ENCODE peak calls at places on chromosomes 4 and X, in four cellular contexts. K, C, D and R are unnamed samples.

GRCh38 chr4:3205995-3206394 is 43.0 kb upstream of the MSANTD1 start:
- DNase-seq in K (no peak), C (no peak), D (peak; percentile 73), R (no peak)

GRCh38 chr4:4368821-4369580 is 17.9 kb upstream of the NSG1 start:
- DNase-seq in K (no peak), C (no peak), D (no peak), R (no peak)

GRCh38 chr4:185920171-185920570 is 108.2 kb upstream of the SORBS2 start:
- DNase-seq in K (no peak), C (no peak), D (peak; percentile 65), R (no peak)

GRCh38 chrX:117538441-117539418 is 577.9 kb downstream of the KLHL13 start:
- DNase-seq in K (no peak), C (no peak), D (no peak), R (no peak)

GRCh38 chrX:70664726-70665125 is 220.1 kb downstream of the DLG3 start:
- DNase-seq in K (peak; percentile 16), C (peak; percentile 23), D (peak; percentile 19), R (peak; percentile 22)

GRCh38 chr4:153205757-153206156 is 1.5 kb downstream of the TRIM2 start:
- DNase-seq in K (peak; percentile 92), C (peak; percentile 11), D (no peak), R (no peak)

GRCh38 chrX:115400960-115401359 is 111.4 kb downstream of the LUZP4 start:
- DNase-seq in K (no peak), C (no peak), D (no peak), R (peak; percentile 8)

GRCh38 chr4:120704529-120704928 is 218.0 kb downstream of the PRDM5 start:
- DNase-seq in K (no peak), C (no peak), D (no peak), R (no peak)

GRCh38 chr4:154743683-154744340 is at the start of gene LRAT:
- DNase-seq in K (peak; percentile 54), C (peak; percentile 15), D (no peak), R (peak; percentile 67)

GRCh38 chrX:113892401-113892800 is 691.5 kb upstream of the HTR2C start:
- DNase-seq in K (no peak), C (no peak), D (no peak), R (no peak)

GRCh38 chrX:107849747-107850478 is 24.2 kb downstream of the MID2 start:
- DNase-seq in K (no peak), C (no peak), D (no peak), R (no peak)

GRCh38 chr4:173182403-173182802 is 13.8 kb downstream of the GALNT7 start:
- DNase-seq in K (peak; percentile 72), C (no peak), D (no peak), R (no peak)

GRCh38 chr4:37839426-37839825 is 12.9 kb downstream of the PGM2 start:
- DNase-seq in K (no peak), C (no peak), D (no peak), R (no peak)

GRCh38 chr4:113982181-113982580 is 2.7 kb upstream of the ARSJ start:
- DNase-seq in K (no peak), C (no peak), D (no peak), R (no peak)

GRCh38 chrX:8760021-8760420 is 28.1 kb upstream of the ANOS1 start:
- DNase-seq in K (no peak), C (no peak), D (no peak), R (no peak)

GRCh38 chr4:140049024-140049923 is 104.7 kb downstream of the MAML3 start:
- DNase-seq in K (no peak), C (no peak), D (peak; percentile 2), R (no peak)

GRCh38 chr4:169376421-169376820 is 105.7 kb upstream of the SH3RF1 start:
- DNase-seq in K (no peak), C (no peak), D (no peak), R (no peak)

GRCh38 chrX:18415386-18415785 is 10.0 kb upstream of the CDKL5 start:
- DNase-seq in K (no peak), C (no peak), D (no peak), R (no peak)

GRCh38 chr4:177974461-177974860 is 532.2 kb upstream of the AGA start:
- DNase-seq in K (no peak), C (no peak), D (no peak), R (no peak)

GRCh38 chrX:151984328-151984727 is 9.9 kb upstream of the GABRE start:
- DNase-seq in K (no peak), C (peak; percentile 57), D (peak; percentile 50), R (no peak)

GRCh38 chr4:139214039-139214534 is 37.1 kb upstream of the ELF2 start:
- DNase-seq in K (no peak), C (peak; percentile 80), D (peak; percentile 69), R (no peak)

GRCh38 chr4:100836929-100837328 is 319.1 kb upstream of the EMCN start:
- DNase-seq in K (no peak), C (no peak), D (no peak), R (no peak)

GRCh38 chrX:48631376-48632090 is 34.2 kb downstream of the WDR13 start:
- DNase-seq in K (peak; percentile 87), C (peak; percentile 93), D (peak; percentile 85), R (peak; percentile 91)

GRCh38 chr4:173529505-173530325 is at the start of gene HAND2:
- DNase-seq in K (no peak), C (peak; percentile 71), D (no peak), R (no peak)

GRCh38 chr4:189792819-189793618 is 147.7 kb upstream of the FRG1 start:
- DNase-seq in K (peak; percentile 54), C (peak; percentile 70), D (peak; percentile 39), R (peak; percentile 65)

GRCh38 chr4:41678086-41678485 is 70.4 kb downstream of the PHOX2B start:
- DNase-seq in K (no peak), C (no peak), D (no peak), R (no peak)

GRCh38 chr4:55172694-55173287 is 47.4 kb upstream of the KDR start:
- DNase-seq in K (no peak), C (no peak), D (no peak), R (no peak)

GRCh38 chr4:55175779-55176231 is 50.4 kb upstream of the KDR start:
- DNase-seq in K (peak; percentile 60), C (no peak), D (no peak), R (no peak)

GRCh38 chr4:55170462-55170861 is 45.1 kb upstream of the KDR start:
- DNase-seq in K (no peak), C (no peak), D (no peak), R (no peak)

GRCh38 chr4:55176497-55176896 is 51.1 kb upstream of the KDR start:
- DNase-seq in K (no peak), C (no peak), D (no peak), R (no peak)

GRCh38 chr4:55173580-55173979 is 48.2 kb upstream of the KDR start:
- DNase-seq in K (no peak), C (no peak), D (no peak), R (no peak)
- TF ChIP-seq ZNF274 in K (no peak), C (no peak), D (no peak), R (no peak)

GRCh38 chr4:25439913-25440477 is 62.9 kb downstream of the ANAPC4 start:
- DNase-seq in K (peak; percentile 45), C (peak; percentile 78), D (peak; percentile 43), R (peak; percentile 68)
- TF ChIP-seq ZNF274 in K (no peak), C (no peak), D (no peak), R (no peak)

DNA sequence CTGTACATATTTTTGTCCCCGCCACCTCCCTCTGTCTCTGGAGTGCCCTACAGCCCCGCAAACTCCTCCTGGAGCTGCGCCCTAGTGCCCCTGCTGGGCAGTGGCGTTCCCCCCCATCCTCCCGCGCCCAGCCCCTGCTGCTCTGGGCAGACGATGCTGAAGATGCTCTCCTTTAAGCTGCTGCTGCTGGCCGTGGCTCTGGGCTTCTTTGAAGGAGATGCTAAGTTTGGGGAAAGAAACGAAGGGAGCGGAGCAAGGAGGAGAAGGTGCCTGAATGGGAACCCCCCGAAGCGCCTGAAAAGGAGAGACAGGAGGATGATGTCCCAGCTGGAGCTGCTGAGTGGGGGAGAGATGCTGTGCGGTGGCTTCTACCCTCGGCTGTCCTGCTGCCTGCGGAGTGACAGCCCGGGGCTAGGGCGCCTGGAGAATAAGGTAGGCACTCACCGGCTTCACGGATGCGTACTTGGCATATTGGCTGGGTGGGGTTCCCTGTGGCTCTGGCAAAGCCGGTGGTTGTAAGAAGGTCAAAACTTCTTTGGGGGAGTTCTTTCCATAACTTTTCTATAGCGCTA is 653 bp downstream of the HHIP start:
- DNase-seq in K (no peak), C (no peak), D (no peak), R (no peak)
- TF ChIP-seq ZNF274 in K (no peak), C (no peak), D (no peak), R (no peak)

GRCh38 chrX:69386681-69387080 is 117.4 kb upstream of the NALF2 start:
- DNase-seq in K (no peak), C (no peak), D (no peak), R (no peak)
- TF ChIP-seq ZNF274 in K (no peak), C (no peak), D (no peak), R (no peak)

DNA sequence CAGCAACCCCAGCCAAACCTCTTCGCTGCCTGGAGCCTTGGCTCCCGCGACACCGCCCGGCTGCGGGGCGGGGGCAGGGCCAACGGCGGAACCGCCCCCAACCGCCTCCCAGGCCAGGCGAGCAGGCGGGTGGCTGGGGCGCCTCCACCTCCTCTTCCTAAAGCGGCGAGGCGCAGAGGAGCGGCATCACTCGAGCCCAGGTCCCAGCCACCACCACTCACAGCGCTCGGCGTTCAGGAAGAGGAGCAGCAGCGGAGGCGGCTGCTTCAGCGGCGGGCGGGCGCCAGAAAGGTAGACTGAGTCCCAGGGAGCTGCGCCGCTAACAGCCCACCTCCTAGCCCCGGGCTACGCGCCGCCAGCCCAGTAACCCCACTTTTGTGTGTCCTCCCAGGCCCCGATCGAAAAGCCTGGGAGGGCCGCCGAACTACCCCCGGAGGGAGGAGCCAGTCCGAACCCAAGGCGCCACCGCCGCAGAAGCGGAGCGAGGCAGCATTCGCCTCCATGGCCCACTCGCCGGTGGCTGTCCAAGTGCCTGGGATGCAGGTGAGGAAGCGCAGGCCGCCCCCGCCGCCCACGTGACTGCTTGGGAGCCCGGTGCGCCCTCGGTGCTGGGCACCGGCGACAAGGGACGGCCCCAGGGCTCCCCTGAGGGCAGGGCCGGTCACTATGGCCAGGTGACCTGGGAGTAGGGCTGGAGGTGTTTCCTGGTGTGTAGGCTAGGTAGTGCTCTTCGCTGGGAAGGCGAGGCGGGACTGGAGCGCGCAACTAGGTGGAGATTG is at the start of gene STK26:
- DNase-seq in K (peak; percentile 43), C (peak; percentile 89), D (peak; percentile 44), R (no peak)
- TF ChIP-seq ZNF274 in K (no peak), C (no peak), D (no peak), R (no peak)

GRCh38 chr4:143346208-143346607 is 9.5 kb downstream of the GAB1 start:
- DNase-seq in K (no peak), C (no peak), D (no peak), R (no peak)
- TF ChIP-seq ZNF274 in K (no peak), C (no peak), D (no peak), R (no peak)

GRCh38 chr4:20464381-20464780 is 212.7 kb downstream of the SLIT2 start:
- DNase-seq in K (no peak), C (no peak), D (no peak), R (no peak)
- TF ChIP-seq ZNF274 in K (no peak), C (no peak), D (no peak), R (no peak)